ENCODE peak calls at places on chromosome 18, in nine cellular contexts. F is stimulated activated CD4-positive, alpha-beta T cell treated with anti-CD3 and anti-CD28 coated beads, Interleukin-15, amount 100 ng/mL, for 24 hours; X is Right ventricle myocardium superior; G is HFFc6; R is anterior cingulate cortex; Z is activated naive CD4-positive, alpha-beta T cell; P is amniotic stem cell; L is smooth muscle cell of the brain vasculature; C is ELF-1. J is an unnamed sample.

GRCh38 chr18:67515987-67516431 is 511 bp downstream of the DSEL start:
- DNase-seq in L (no peak), P (peak), X (peak), Z (peak), R (peak), F (peak), C (peak), G (peak), J (peak)

GRCh38 chr18:26977791-26978190 is 112.3 kb upstream of the AQP4 start:
- DNase-seq in P (no peak), F (no peak), R (no peak), Z (no peak), X (no peak), L (no peak), G (no peak), C (no peak), J (no peak)

GRCh38 chr18:58253871-58254270 is 209.8 kb downstream of the NEDD4L start:
- DNase-seq in L (no peak), G (peak), Z (no peak), R (no peak), P (no peak), X (no peak), F (no peak), C (no peak), J (no peak)

GRCh38 chr18:53756607-53756972 is 467.9 kb downstream of the MBD2 start:
- DNase-seq in X (no peak), F (no peak), Z (no peak), P (no peak), L (no peak), R (no peak), G (no peak), C (no peak), J (no peak)

GRCh38 chr18:59145055-59145454 is 5.4 kb downstream of the SEC11C start:
- DNase-seq in R (no peak), G (no peak), X (no peak), C (no peak), F (no peak), Z (no peak), L (no peak), P (no peak), J (no peak)

GRCh38 chr18:33820517-33821368 is 242.7 kb downstream of the ASXL3 start:
- DNase-seq in G (no peak), P (no peak), R (no peak), X (no peak), L (no peak), F (no peak), C (peak), Z (no peak), J (no peak)

GRCh38 chr18:2846638-2847340 is at the start of gene EMILIN2:
- DNase-seq in R (no peak), G (no peak), L (no peak), X (peak), C (peak), P (no peak), Z (no peak), F (peak), J (no peak)

GRCh38 chr18:63342206-63342605 is 22.6 kb upstream of the BCL2 start:
- DNase-seq in X (no peak), G (no peak), C (peak), L (no peak), Z (no peak), F (peak), R (no peak), P (no peak), J (no peak)

GRCh38 chr18:68152770-68153169 is 562.1 kb downstream of the TMX3 start:
- DNase-seq in C (peak), R (no peak), Z (no peak), P (no peak), X (no peak), F (no peak), L (no peak), G (no peak), J (no peak)

GRCh38 chr18:9961031-9961430 is 47.2 kb downstream of the VAPA start:
- DNase-seq in L (no peak), P (no peak), R (no peak), C (no peak), X (no peak), Z (no peak), F (no peak), G (no peak), J (no peak)

GRCh38 chr18:48044944-48045343 is 114.5 kb upstream of the SMAD2 start:
- DNase-seq in Z (no peak), R (no peak), G (no peak), L (no peak), X (no peak), F (no peak), P (no peak), C (no peak), J (no peak)

GRCh38 chr18:63559567-63560491 is 17.7 kb downstream of the SERPINB12 start:
- DNase-seq in X (no peak), Z (no peak), L (no peak), P (no peak), R (no peak), F (no peak), C (no peak), G (no peak), J (no peak)

GRCh38 chr18:23189099-23189498 is 53.8 kb downstream of the CABLES1 start:
- DNase-seq in G (no peak), X (no peak), P (no peak), F (no peak), Z (no peak), C (no peak), L (no peak), R (no peak), J (no peak)

GRCh38 chr18:59743561-59743960 is 46.3 kb upstream of the CCBE1 start:
- DNase-seq in G (peak), F (no peak), L (no peak), P (no peak), X (no peak), Z (no peak), R (no peak), C (no peak), J (no peak)

GRCh38 chr18:28204154-28204553 is 27.2 kb upstream of the CDH2 start:
- DNase-seq in G (peak), Z (no peak), R (no peak), P (peak), X (no peak), L (no peak), C (no peak), F (no peak), J (no peak)

GRCh38 chr18:26549103-26549485 is 741 bp upstream of the KCTD1 start:
- DNase-seq in L (no peak), X (peak), C (peak), R (peak), F (peak), Z (no peak), G (peak), P (no peak), J (no peak)

GRCh38 chr18:23400918-23401317 is 52.2 kb upstream of the RIOK3 start:
- DNase-seq in X (no peak), P (no peak), L (no peak), C (no peak), G (no peak), F (no peak), Z (no peak), R (no peak), J (no peak)

GRCh38 chr18:35912332-35912731 is 60.1 kb upstream of the RMP24 start:
- DNase-seq in L (no peak), G (no peak), Z (no peak), F (no peak), P (no peak), C (no peak), R (no peak), X (no peak), J (no peak)

GRCh38 chr18:61129001-61129400 is 204.2 kb upstream of the CDH20 start:
- DNase-seq in L (no peak), C (peak), R (no peak), Z (no peak), X (no peak), G (no peak), F (no peak), P (no peak), J (no peak)

GRCh38 chr18:36711813-36712444 is 116.9 kb downstream of the TPGS2 start:
- DNase-seq in R (no peak), P (peak), C (no peak), Z (no peak), X (no peak), L (no peak), F (no peak), G (peak), J (no peak)

GRCh38 chr18:49632588-49632987 is 70.7 kb downstream of the LIPG start:
- DNase-seq in L (no peak), G (no peak), X (no peak), C (no peak), P (no peak), F (no peak), Z (no peak), R (no peak), J (no peak)

GRCh38 chr18:64436111-64436510 is 287.2 kb upstream of the LINC00305 start:
- DNase-seq in C (no peak), X (no peak), G (no peak), P (no peak), Z (no peak), R (no peak), F (no peak), L (no peak), J (no peak)

J was measured in brain pericyte.